ENCODE peak calls at places on chromosome 4, in seven cellular contexts. V is uterus, Y is PC-9, D is right atrium auricular region, F is mammary epithelial cell, Z is ascending aorta, R is MM.1S. N is an unnamed sample. For H3K36me3, the result is how much of the 10 kb centered on the place peaks cover.

GRCh38 chr4:16646459-16646858 is 252.0 kb downstream of the LDB2 start:
- DNase-seq in D (no peak), V (no peak), R (no peak), F (no peak), Z (no peak), Y (no peak), N (no peak)

GRCh38 chr4:186924723-186925122 is 201.1 kb upstream of the FAT1 start:
- DNase-seq in F (no peak), V (no peak), R (no peak), D (no peak), Y (no peak), Z (no peak), N (no peak)

GRCh38 chr4:147578057-147578476 is 39.1 kb upstream of the TMEM184C start:
- DNase-seq in D (no peak), V (peak), Y (peak), R (no peak), F (peak), Z (peak), N (peak)

GRCh38 chr4:82661601-82662000 is 99.8 kb upstream of the TMEM150C start:
- DNase-seq in V (no peak), F (no peak), R (no peak), D (no peak), Z (no peak), Y (no peak), N (no peak)

GRCh38 chr4:159229164-159229563 is 126.3 kb downstream of the RAPGEF2 start:
- DNase-seq in Y (no peak), R (no peak), Z (no peak), D (no peak), F (peak), V (no peak), N (peak)

GRCh38 chr4:78439328-78439727 is 112.2 kb upstream of the ANXA3 start:
- DNase-seq in Y (no peak), R (no peak), D (no peak), Z (no peak), F (no peak), V (no peak), N (no peak)

GRCh38 chr4:83217721-83218522 is 66.7 kb downstream of the COQ2 start:
- DNase-seq in D (no peak), V (no peak), Z (no peak), Y (peak), R (peak), F (no peak), N (no peak)

GRCh38 chr4:169012049-169012448 is 2.0 kb upstream of the CBR4 start:
- DNase-seq in R (no peak), Z (no peak), Y (no peak), D (no peak), F (no peak), V (no peak), N (no peak)

GRCh38 chr4:48815483-48815882 is 15.4 kb upstream of the OCIAD1 start:
- DNase-seq in Z (no peak), F (no peak), R (peak), V (no peak), Y (no peak), D (no peak), N (no peak)

GRCh38 chr4:5052726-5053425 is 1.6 kb downstream of the STK32B start:
- DNase-seq in R (no peak), V (no peak), Y (no peak), Z (no peak), F (peak), D (no peak), N (no peak)

GRCh38 chr4:7422098-7422897 is 12.4 kb downstream of the PSAPL1 start:
- DNase-seq in Z (peak), D (peak), Y (no peak), F (no peak), V (peak), R (no peak), N (no peak)

GRCh38 chr4:93183589-93183988 is 645.0 kb upstream of the ATOH1 start:
- DNase-seq in D (no peak), V (no peak), Z (no peak), F (peak), R (no peak), Y (no peak), N (no peak)

GRCh38 chr4:151950993-151951726 is 190.4 kb upstream of the GATB start:
- DNase-seq in D (no peak), V (peak), R (no peak), Y (no peak), F (no peak), Z (no peak), N (no peak)

GRCh38 chr4:43556262-43556661 is 663.7 kb downstream of the GRXCR1 start:
- DNase-seq in R (peak), Z (no peak), D (no peak), V (no peak), F (no peak), Y (no peak), N (no peak)

GRCh38 chr4:123476089-123476488 is 79.5 kb downstream of the SPRY1 start:
- DNase-seq in V (no peak), Z (no peak), R (no peak), Y (no peak), F (no peak), D (no peak), N (no peak)

GRCh38 chr4:168839758-168840385 is 170.2 kb downstream of the CBR4 start:
- DNase-seq in Z (no peak), D (no peak), Y (no peak), R (no peak), F (no peak), V (no peak), N (no peak)

GRCh38 chr4:55098805-55099204 is 26.6 kb downstream of the KDR start:
- DNase-seq in R (no peak), Y (no peak), F (no peak), Z (no peak), V (no peak), D (no peak), N (no peak)

GRCh38 chr4:135365065-135365464 is 1163.5 kb upstream of the PABPC4L start:
- DNase-seq in R (no peak), F (no peak), V (no peak), D (no peak), Z (no peak), Y (no peak), N (peak)

GRCh38 chr4:42119916-42120315 is 32.5 kb downstream of the BEND4 start:
- DNase-seq in Y (no peak), F (no peak), V (no peak), R (no peak), D (no peak), Z (no peak), N (no peak)

GRCh38 chr4:37648084-37648817 is 37.9 kb downstream of the RELL1 start:
- DNase-seq in Y (peak), F (peak), R (no peak), Z (peak), D (no peak), V (peak), N (peak)

GRCh38 chr4:15451181-15451865 is 18.4 kb upstream of the CC2D2A start:
- DNase-seq in Z (no peak), Y (no peak), F (no peak), D (no peak), R (no peak), V (no peak), N (no peak)

GRCh38 chr4:6250235-6250983 is 19.2 kb upstream of the WFS1 start:
- DNase-seq in F (peak), V (no peak), Y (peak), R (peak), Z (no peak), D (no peak), N (peak)

GRCh38 chr4:126267689-126268088 is 952.9 kb downstream of the FAT4 start:
- DNase-seq in Y (no peak), V (no peak), Z (no peak), D (no peak), F (peak), R (no peak), N (no peak)

GRCh38 chr4:142264961-142265360 is 581.1 kb downstream of the INPP4B start:
- DNase-seq in D (no peak), R (no peak), Y (no peak), Z (no peak), V (no peak), F (no peak), N (peak)

GRCh38 chr4:76108467-76109181 is 34.1 kb downstream of the ART3 start:
- DNase-seq in R (peak), Z (no peak), D (no peak), Y (no peak), V (no peak), F (peak), N (no peak)

GRCh38 chr4:1792832-1793495 is at the start of gene FGFR3:
- DNase-seq in D (no peak), Z (no peak), Y (no peak), V (no peak), F (no peak), R (peak), N (no peak)

GRCh38 chr4:89823416-89823815 is 13.5 kb downstream of the SNCA start:
- DNase-seq in Z (no peak), Y (no peak), D (no peak), F (no peak), V (no peak), R (no peak), N (no peak)

GRCh38 chr4:100852326-100852725 is 334.5 kb upstream of the EMCN start:
- DNase-seq in D (no peak), F (no peak), V (no peak), Z (no peak), Y (no peak), R (no peak), N (no peak)

GRCh38 chr4:100843897-100844296 is 326.1 kb upstream of the EMCN start:
- DNase-seq in Z (no peak), Y (no peak), V (no peak), F (no peak), R (no peak), D (no peak), N (no peak)

GRCh38 chr4:100849319-100849718 is 331.5 kb upstream of the EMCN start:
- DNase-seq in D (no peak), V (no peak), Z (no peak), R (no peak), F (no peak), Y (no peak), N (no peak)

DNA sequence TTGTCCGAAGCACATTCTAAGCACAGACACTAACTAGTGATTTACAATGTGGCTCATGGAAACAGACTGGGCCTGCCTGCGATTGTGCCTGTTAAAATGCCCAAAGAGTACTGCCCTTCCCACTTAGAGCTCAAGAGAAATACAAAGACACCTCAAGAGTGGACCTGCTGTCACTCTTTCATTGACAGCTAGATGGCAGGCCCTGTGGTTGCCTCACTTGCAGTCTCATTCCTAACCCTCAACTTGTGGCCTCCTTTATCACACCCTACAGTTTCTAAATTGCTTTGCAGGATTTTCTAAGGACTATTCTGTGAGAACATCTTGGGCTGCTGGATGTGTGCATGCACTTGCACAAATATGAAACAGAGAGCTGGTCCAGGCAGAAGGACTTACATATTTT is 331.0 kb upstream of the EMCN start:
- DNase-seq in F (no peak), R (no peak), Z (no peak), V (no peak), Y (no peak), D (no peak), N (no peak)
- TF ChIP-seq CTCF in F (no peak), R (peak), Z (no peak), V (no peak), Y (no peak), D (no peak), N (peak)

GRCh38 chr4:95676190-95676589 is 127.4 kb upstream of the UNC5C start:
- DNase-seq in F (peak), D (no peak), Z (no peak), Y (no peak), V (no peak), R (no peak), N (no peak)

GRCh38 chr4:95672811-95673210 is 124.0 kb upstream of the UNC5C start:
- DNase-seq in F (no peak), R (no peak), D (no peak), Z (no peak), Y (no peak), V (no peak), N (no peak)

GRCh38 chr4:95675623-95676022 is 126.8 kb upstream of the UNC5C start:
- DNase-seq in Y (no peak), R (no peak), F (peak), Z (no peak), V (no peak), D (no peak), N (no peak)

GRCh38 chr4:95674451-95675095 is 125.8 kb upstream of the UNC5C start:
- DNase-seq in D (no peak), V (no peak), Z (no peak), Y (no peak), F (no peak), R (no peak), N (no peak)
- H3K4me3 ChIP-seq in D (no peak), V (no peak), Z (no peak), Y (no peak), F (no peak), R (no peak), N (no peak)

GRCh38 chr4:185538806-185539205 is 3.5 kb upstream of the PDLIM3 start:
- DNase-seq in F (no peak), R (no peak), D (no peak), Z (no peak), Y (no peak), V (no peak), N (no peak)

GRCh38 chr4:185540487-185541125 is 5.3 kb upstream of the PDLIM3 start:
- DNase-seq in Y (no peak), Z (no peak), R (no peak), F (no peak), D (no peak), V (no peak), N (no peak)

GRCh38 chr4:185541251-185541671 is 6.0 kb upstream of the PDLIM3 start:
- DNase-seq in V (peak), Y (no peak), R (no peak), F (no peak), D (peak), Z (peak), N (no peak)

GRCh38 chr4:185542626-185543336 is 7.5 kb upstream of the PDLIM3 start:
- DNase-seq in D (peak), V (peak), Y (no peak), Z (peak), F (no peak), R (no peak), N (no peak)

GRCh38 chr4:185540040-185540439 is 4.7 kb upstream of the PDLIM3 start:
- DNase-seq in D (no peak), R (no peak), Z (no peak), Y (no peak), F (no peak), V (no peak), N (no peak)
- H3K36me3 ChIP-seq in D (under half), R (under half), Z (under half), Y (under half), F (under half), V (under half), N (under half)

GRCh38 chr4:167025651-167026050 is 208.6 kb downstream of the SPOCK3 start:
- DNase-seq in Y (no peak), F (peak), R (no peak), D (no peak), V (no peak), Z (no peak), N (no peak)

GRCh38 chr4:167023359-167023925 is 210.9 kb downstream of the SPOCK3 start:
- DNase-seq in R (no peak), F (peak), Z (no peak), Y (no peak), V (no peak), D (no peak), N (no peak)

GRCh38 chr4:167021545-167022155 is 212.6 kb downstream of the SPOCK3 start:
- DNase-seq in V (peak), R (peak), F (peak), D (peak), Y (no peak), Z (peak), N (no peak)

GRCh38 chr4:167014944-167015343 is 219.3 kb downstream of the SPOCK3 start:
- DNase-seq in R (no peak), D (no peak), V (no peak), Z (no peak), Y (no peak), F (no peak), N (no peak)

DNA sequence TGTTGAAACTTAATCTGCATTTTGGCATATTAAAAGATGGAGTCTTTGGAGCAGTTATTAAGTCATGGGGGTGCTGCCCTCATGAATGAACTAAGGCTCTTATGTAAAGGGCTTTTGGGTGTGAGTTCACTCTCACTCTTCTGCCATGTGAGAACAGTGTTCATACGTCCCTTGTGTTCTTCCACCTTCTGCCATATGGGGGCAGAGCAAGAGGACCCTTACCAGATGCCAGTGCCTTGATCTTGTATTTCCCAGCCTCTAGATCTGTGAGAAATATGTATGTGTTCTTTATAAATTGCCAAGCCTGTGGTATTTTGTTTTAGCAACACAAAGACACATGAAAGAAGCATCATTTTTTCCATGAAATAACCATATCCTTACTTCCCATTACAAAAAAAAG is 213.9 kb downstream of the SPOCK3 start:
- DNase-seq in Y (no peak), D (no peak), R (no peak), F (no peak), V (no peak), Z (no peak), N (no peak)
- TF ChIP-seq CTCF in Y (no peak), D (no peak), R (peak), F (peak), V (no peak), Z (no peak), N (no peak)